ENCODE peak calls at places on chromosomes 3 and 15, in seven cellular contexts. One of them, this sample, is unnamed.

GRCh38 chr3:188510366-188510765 is 356.4 kb downstream of the LPP start:
- DNase-seq in NCI-H2107: no peak
- DNase-seq in activated naive CD4-positive, alpha-beta T cell treated with anti-CD3 and anti-CD28 coated beads for 36 hours: no peak
- DNase-seq in NCI-H345: no peak
- DNase-seq in NCI-H2171 treated with DMSO at 0.1 percent for 48 hours: no peak
- DNase-seq in left cardiac atrium: no peak
- DNase-seq in hepatocyte: peak; percentile 19
- DNase-seq in this sample: no peak

GRCh38 chr3:71294919-71295318 is 288.6 kb downstream of the FOXP1 start:
- DNase-seq in hepatocyte: no peak
- DNase-seq in left cardiac atrium: no peak
- DNase-seq in NCI-H2171 treated with DMSO at 0.1 percent for 48 hours: no peak
- DNase-seq in NCI-H2107: no peak
- DNase-seq in NCI-H345: no peak
- DNase-seq in activated naive CD4-positive, alpha-beta T cell treated with anti-CD3 and anti-CD28 coated beads for 36 hours: no peak
- DNase-seq in this sample: no peak

GRCh38 chr3:21421096-21421495 is 329.9 kb downstream of the ZNF385D start:
- DNase-seq in NCI-H2171 treated with DMSO at 0.1 percent for 48 hours: no peak
- DNase-seq in NCI-H2107: no peak
- DNase-seq in activated naive CD4-positive, alpha-beta T cell treated with anti-CD3 and anti-CD28 coated beads for 36 hours: no peak
- DNase-seq in hepatocyte: no peak
- DNase-seq in NCI-H345: no peak
- DNase-seq in left cardiac atrium: no peak
- DNase-seq in this sample: no peak

GRCh38 chr3:146705205-146705604 is 100.1 kb upstream of the PLSCR5 start:
- DNase-seq in activated naive CD4-positive, alpha-beta T cell treated with anti-CD3 and anti-CD28 coated beads for 36 hours: no peak
- DNase-seq in NCI-H345: no peak
- DNase-seq in hepatocyte: no peak
- DNase-seq in NCI-H2171 treated with DMSO at 0.1 percent for 48 hours: no peak
- DNase-seq in NCI-H2107: no peak
- DNase-seq in left cardiac atrium: no peak
- DNase-seq in this sample: no peak

GRCh38 chr3:159757341-159758060 is 231.1 kb upstream of the IL12A start:
- DNase-seq in activated naive CD4-positive, alpha-beta T cell treated with anti-CD3 and anti-CD28 coated beads for 36 hours: no peak
- DNase-seq in left cardiac atrium: no peak
- DNase-seq in NCI-H345: no peak
- DNase-seq in hepatocyte: no peak
- DNase-seq in NCI-H2107: no peak
- DNase-seq in NCI-H2171 treated with DMSO at 0.1 percent for 48 hours: no peak
- DNase-seq in this sample: no peak

GRCh38 chr3:123489400-123490004 is 40.6 kb upstream of the ADCY5 start:
- DNase-seq in hepatocyte: peak; percentile 80
- DNase-seq in left cardiac atrium: peak; percentile 63
- DNase-seq in NCI-H2107: peak; percentile 22
- DNase-seq in activated naive CD4-positive, alpha-beta T cell treated with anti-CD3 and anti-CD28 coated beads for 36 hours: peak; percentile 70
- DNase-seq in NCI-H345: peak; percentile 36
- DNase-seq in NCI-H2171 treated with DMSO at 0.1 percent for 48 hours: peak; percentile 56
- DNase-seq in this sample: no peak

GRCh38 chr3:4550957-4551754 is 58.0 kb downstream of the ITPR1 start:
- DNase-seq in left cardiac atrium: peak; percentile 46
- DNase-seq in NCI-H2171 treated with DMSO at 0.1 percent for 48 hours: no peak
- DNase-seq in hepatocyte: no peak
- DNase-seq in activated naive CD4-positive, alpha-beta T cell treated with anti-CD3 and anti-CD28 coated beads for 36 hours: no peak
- DNase-seq in NCI-H2107: no peak
- DNase-seq in NCI-H345: no peak
- DNase-seq in this sample: no peak

GRCh38 chr3:185215873-185216586 is 37.8 kb downstream of the EHHADH start:
- DNase-seq in left cardiac atrium: no peak
- DNase-seq in NCI-H345: peak; percentile 14
- DNase-seq in hepatocyte: no peak
- DNase-seq in NCI-H2171 treated with DMSO at 0.1 percent for 48 hours: peak; percentile 16
- DNase-seq in activated naive CD4-positive, alpha-beta T cell treated with anti-CD3 and anti-CD28 coated beads for 36 hours: no peak
- DNase-seq in NCI-H2107: no peak
- DNase-seq in this sample: no peak

GRCh38 chr15:98954411-98954810 is 53.2 kb downstream of the PGPEP1L start:
- DNase-seq in activated naive CD4-positive, alpha-beta T cell treated with anti-CD3 and anti-CD28 coated beads for 36 hours: no peak
- DNase-seq in left cardiac atrium: peak; percentile 86
- DNase-seq in NCI-H2107: no peak
- DNase-seq in hepatocyte: no peak
- DNase-seq in NCI-H2171 treated with DMSO at 0.1 percent for 48 hours: no peak
- DNase-seq in NCI-H345: no peak
- DNase-seq in this sample: no peak

GRCh38 chr3:23810342-23811116 is 4.8 kb downstream of the UBE2E1 start:
- DNase-seq in hepatocyte: peak; percentile 74
- DNase-seq in NCI-H2171 treated with DMSO at 0.1 percent for 48 hours: peak; percentile 3
- DNase-seq in NCI-H345: peak; percentile 33
- DNase-seq in NCI-H2107: no peak
- DNase-seq in left cardiac atrium: peak; percentile 65
- DNase-seq in activated naive CD4-positive, alpha-beta T cell treated with anti-CD3 and anti-CD28 coated beads for 36 hours: peak; percentile 56
- DNase-seq in this sample: peak; percentile 20

GRCh38 chr3:157226173-157226847 is 66.4 kb upstream of the CCNL1 start:
- DNase-seq in NCI-H2107: no peak
- DNase-seq in NCI-H2171 treated with DMSO at 0.1 percent for 48 hours: no peak
- DNase-seq in activated naive CD4-positive, alpha-beta T cell treated with anti-CD3 and anti-CD28 coated beads for 36 hours: no peak
- DNase-seq in left cardiac atrium: no peak
- DNase-seq in NCI-H345: no peak
- DNase-seq in hepatocyte: no peak
- DNase-seq in this sample: peak; percentile 27

GRCh38 chr3:101926594-101927105 is 77.3 kb downstream of the NFKBIZ start:
- DNase-seq in activated naive CD4-positive, alpha-beta T cell treated with anti-CD3 and anti-CD28 coated beads for 36 hours: no peak
- DNase-seq in NCI-H345: no peak
- DNase-seq in NCI-H2171 treated with DMSO at 0.1 percent for 48 hours: no peak
- DNase-seq in NCI-H2107: no peak
- DNase-seq in hepatocyte: no peak
- DNase-seq in left cardiac atrium: no peak
- DNase-seq in this sample: no peak

GRCh38 chr3:117036259-117036799 is 326.8 kb downstream of the TUSC7 start:
- DNase-seq in activated naive CD4-positive, alpha-beta T cell treated with anti-CD3 and anti-CD28 coated beads for 36 hours: no peak
- DNase-seq in hepatocyte: peak; percentile 11
- DNase-seq in left cardiac atrium: peak; percentile 24
- DNase-seq in NCI-H345: no peak
- DNase-seq in NCI-H2171 treated with DMSO at 0.1 percent for 48 hours: no peak
- DNase-seq in NCI-H2107: no peak
- DNase-seq in this sample: no peak

GRCh38 chr3:55494976-55495375 is 7.9 kb upstream of the WNT5A start:
- DNase-seq in NCI-H345: no peak
- DNase-seq in activated naive CD4-positive, alpha-beta T cell treated with anti-CD3 and anti-CD28 coated beads for 36 hours: no peak
- DNase-seq in left cardiac atrium: no peak
- DNase-seq in NCI-H2107: no peak
- DNase-seq in hepatocyte: no peak
- DNase-seq in NCI-H2171 treated with DMSO at 0.1 percent for 48 hours: no peak
- DNase-seq in this sample: no peak

GRCh38 chr3:195441476-195441970 is 1.3 kb downstream of the ACAP2 start:
- DNase-seq in hepatocyte: peak; percentile 64
- DNase-seq in NCI-H345: no peak
- DNase-seq in NCI-H2107: no peak
- DNase-seq in left cardiac atrium: no peak
- DNase-seq in activated naive CD4-positive, alpha-beta T cell treated with anti-CD3 and anti-CD28 coated beads for 36 hours: no peak
- DNase-seq in NCI-H2171 treated with DMSO at 0.1 percent for 48 hours: no peak
- DNase-seq in this sample: peak; percentile 39

GRCh38 chr3:39166134-39166710 is 12.8 kb upstream of the CSRNP1 start:
- DNase-seq in NCI-H345: no peak
- DNase-seq in left cardiac atrium: peak; percentile 79
- DNase-seq in NCI-H2171 treated with DMSO at 0.1 percent for 48 hours: no peak
- DNase-seq in activated naive CD4-positive, alpha-beta T cell treated with anti-CD3 and anti-CD28 coated beads for 36 hours: no peak
- DNase-seq in NCI-H2107: no peak
- DNase-seq in hepatocyte: peak; percentile 80
- DNase-seq in this sample: no peak

GRCh38 chr3:60514085-60514649 is 737.1 kb downstream of the FHIT start:
- DNase-seq in NCI-H2171 treated with DMSO at 0.1 percent for 48 hours: no peak
- DNase-seq in NCI-H345: no peak
- DNase-seq in NCI-H2107: no peak
- DNase-seq in activated naive CD4-positive, alpha-beta T cell treated with anti-CD3 and anti-CD28 coated beads for 36 hours: no peak
- DNase-seq in left cardiac atrium: no peak
- DNase-seq in hepatocyte: no peak
- DNase-seq in this sample: no peak

GRCh38 chr3:24614353-24614752 is 119.7 kb upstream of the THRB start:
- DNase-seq in NCI-H2107: no peak
- DNase-seq in left cardiac atrium: no peak
- DNase-seq in activated naive CD4-positive, alpha-beta T cell treated with anti-CD3 and anti-CD28 coated beads for 36 hours: no peak
- DNase-seq in NCI-H2171 treated with DMSO at 0.1 percent for 48 hours: no peak
- DNase-seq in NCI-H345: no peak
- DNase-seq in hepatocyte: no peak
- DNase-seq in this sample: no peak

GRCh38 chr15:49675051-49675450 is 54.2 kb downstream of the DTWD1 start:
- DNase-seq in hepatocyte: no peak
- DNase-seq in left cardiac atrium: no peak
- DNase-seq in NCI-H2171 treated with DMSO at 0.1 percent for 48 hours: no peak
- DNase-seq in NCI-H345: no peak
- DNase-seq in NCI-H2107: no peak
- DNase-seq in activated naive CD4-positive, alpha-beta T cell treated with anti-CD3 and anti-CD28 coated beads for 36 hours: no peak
- DNase-seq in this sample: no peak

GRCh38 chr3:79490165-79491028 is 277.4 kb downstream of the ROBO1 start:
- DNase-seq in hepatocyte: no peak
- DNase-seq in NCI-H345: no peak
- DNase-seq in NCI-H2107: no peak
- DNase-seq in activated naive CD4-positive, alpha-beta T cell treated with anti-CD3 and anti-CD28 coated beads for 36 hours: no peak
- DNase-seq in left cardiac atrium: peak; percentile 72
- DNase-seq in NCI-H2171 treated with DMSO at 0.1 percent for 48 hours: no peak
- DNase-seq in this sample: no peak

GRCh38 chr3:123036352-123037014 is 8.9 kb upstream of the SEMA5B start:
- DNase-seq in NCI-H2107: no peak
- DNase-seq in NCI-H2171 treated with DMSO at 0.1 percent for 48 hours: peak; percentile 70
- DNase-seq in NCI-H345: no peak
- DNase-seq in activated naive CD4-positive, alpha-beta T cell treated with anti-CD3 and anti-CD28 coated beads for 36 hours: no peak
- DNase-seq in left cardiac atrium: peak; percentile 30
- DNase-seq in hepatocyte: peak; percentile 20
- DNase-seq in this sample: no peak

GRCh38 chr3:180633722-180634121 is 31.8 kb downstream of the TTC14 start:
- DNase-seq in hepatocyte: no peak
- DNase-seq in left cardiac atrium: no peak
- DNase-seq in NCI-H2171 treated with DMSO at 0.1 percent for 48 hours: no peak
- DNase-seq in NCI-H345: no peak
- DNase-seq in activated naive CD4-positive, alpha-beta T cell treated with anti-CD3 and anti-CD28 coated beads for 36 hours: no peak
- DNase-seq in NCI-H2107: no peak
- DNase-seq in this sample: no peak

GRCh38 chr3:129058441-129059194 is 2.0 kb upstream of the GP9 start:
- DNase-seq in NCI-H2171 treated with DMSO at 0.1 percent for 48 hours: peak; percentile 88
- DNase-seq in hepatocyte: no peak
- DNase-seq in activated naive CD4-positive, alpha-beta T cell treated with anti-CD3 and anti-CD28 coated beads for 36 hours: peak; percentile 17
- DNase-seq in NCI-H345: peak; percentile 8
- DNase-seq in left cardiac atrium: no peak
- DNase-seq in NCI-H2107: no peak
- DNase-seq in this sample: peak; percentile 76

GRCh38 chr15:48962662-48963523 is 826 bp downstream of the SHC4 start:
- DNase-seq in NCI-H2107: no peak
- DNase-seq in left cardiac atrium: peak; percentile 37
- DNase-seq in hepatocyte: peak; percentile 54
- DNase-seq in activated naive CD4-positive, alpha-beta T cell treated with anti-CD3 and anti-CD28 coated beads for 36 hours: peak; percentile 11
- DNase-seq in NCI-H2171 treated with DMSO at 0.1 percent for 48 hours: peak; percentile 64
- DNase-seq in NCI-H345: no peak
- DNase-seq in this sample: no peak

GRCh38 chr15:60928210-60928609 is 300.9 kb downstream of the RORA start:
- DNase-seq in NCI-H2171 treated with DMSO at 0.1 percent for 48 hours: no peak
- DNase-seq in NCI-H2107: no peak
- DNase-seq in hepatocyte: no peak
- DNase-seq in activated naive CD4-positive, alpha-beta T cell treated with anti-CD3 and anti-CD28 coated beads for 36 hours: no peak
- DNase-seq in left cardiac atrium: no peak
- DNase-seq in NCI-H345: no peak
- DNase-seq in this sample: no peak

GRCh38 chr3:121817753-121818152 is 17.1 kb downstream of the IQCB1 start:
- DNase-seq in NCI-H345: no peak
- DNase-seq in left cardiac atrium: no peak
- DNase-seq in hepatocyte: no peak
- DNase-seq in NCI-H2107: no peak
- DNase-seq in NCI-H2171 treated with DMSO at 0.1 percent for 48 hours: no peak
- DNase-seq in activated naive CD4-positive, alpha-beta T cell treated with anti-CD3 and anti-CD28 coated beads for 36 hours: no peak
- DNase-seq in this sample: no peak

GRCh38 chr15:100043069-100043641 is 298.6 kb downstream of the ADAMTS17 start:
- DNase-seq in left cardiac atrium: no peak
- DNase-seq in NCI-H345: no peak
- DNase-seq in activated naive CD4-positive, alpha-beta T cell treated with anti-CD3 and anti-CD28 coated beads for 36 hours: no peak
- DNase-seq in hepatocyte: peak; percentile 30
- DNase-seq in NCI-H2107: no peak
- DNase-seq in NCI-H2171 treated with DMSO at 0.1 percent for 48 hours: no peak
- DNase-seq in this sample: no peak

GRCh38 chr15:28979208-28979891 is 93.6 kb downstream of the APBA2 start:
- DNase-seq in NCI-H2107: no peak
- DNase-seq in NCI-H345: no peak
- DNase-seq in NCI-H2171 treated with DMSO at 0.1 percent for 48 hours: no peak
- DNase-seq in hepatocyte: no peak
- DNase-seq in left cardiac atrium: no peak
- DNase-seq in activated naive CD4-positive, alpha-beta T cell treated with anti-CD3 and anti-CD28 coated beads for 36 hours: no peak
- DNase-seq in this sample: no peak

GRCh38 chr3:170076715-170077238 is 39.0 kb downstream of the GPR160 start:
- DNase-seq in NCI-H345: no peak
- DNase-seq in NCI-H2171 treated with DMSO at 0.1 percent for 48 hours: no peak
- DNase-seq in left cardiac atrium: no peak
- DNase-seq in hepatocyte: peak; percentile 61
- DNase-seq in activated naive CD4-positive, alpha-beta T cell treated with anti-CD3 and anti-CD28 coated beads for 36 hours: no peak
- DNase-seq in NCI-H2107: no peak
- DNase-seq in this sample: no peak

GRCh38 chr3:190325923-190326322 is 3.7 kb upstream of the CLDN1 start:
- DNase-seq in left cardiac atrium: no peak
- DNase-seq in activated naive CD4-positive, alpha-beta T cell treated with anti-CD3 and anti-CD28 coated beads for 36 hours: no peak
- DNase-seq in hepatocyte: no peak
- DNase-seq in NCI-H2107: no peak
- DNase-seq in NCI-H345: peak; percentile 46
- DNase-seq in NCI-H2171 treated with DMSO at 0.1 percent for 48 hours: no peak
- DNase-seq in this sample: no peak

GRCh38 chr3:176167272-176167671 is 1030.0 kb downstream of the TBL1XR1 start:
- DNase-seq in hepatocyte: peak; percentile 17
- DNase-seq in NCI-H2171 treated with DMSO at 0.1 percent for 48 hours: peak; percentile 43
- DNase-seq in left cardiac atrium: no peak
- DNase-seq in NCI-H2107: no peak
- DNase-seq in activated naive CD4-positive, alpha-beta T cell treated with anti-CD3 and anti-CD28 coated beads for 36 hours: no peak
- DNase-seq in NCI-H345: no peak
- DNase-seq in this sample: no peak

GRCh38 chr3:27093771-27094170 is 275.4 kb downstream of the NEK10 start:
- DNase-seq in left cardiac atrium: no peak
- DNase-seq in NCI-H2171 treated with DMSO at 0.1 percent for 48 hours: no peak
- DNase-seq in NCI-H2107: no peak
- DNase-seq in activated naive CD4-positive, alpha-beta T cell treated with anti-CD3 and anti-CD28 coated beads for 36 hours: no peak
- DNase-seq in hepatocyte: no peak
- DNase-seq in NCI-H345: no peak
- DNase-seq in this sample: no peak

GRCh38 chr3:125585595-125586223 is 9.6 kb downstream of the OSBPL11 start:
- DNase-seq in NCI-H345: peak; percentile 7
- DNase-seq in NCI-H2107: peak; percentile 37
- DNase-seq in NCI-H2171 treated with DMSO at 0.1 percent for 48 hours: peak; percentile 77
- DNase-seq in hepatocyte: peak; percentile 74
- DNase-seq in activated naive CD4-positive, alpha-beta T cell treated with anti-CD3 and anti-CD28 coated beads for 36 hours: peak; percentile 70
- DNase-seq in left cardiac atrium: peak; percentile 40
- DNase-seq in this sample: peak; percentile 39

This sample was measured in CD4-positive, CD25-positive, alpha-beta regulatory T cell.